ENCODE peak calls at places on chromosomes 3 and 15, in six cellular contexts. T is MM.1S, U is progenitor cell of endocrine pancreas, Y is epithelial cell of esophagus, F is left ventricle myocardium inferior, N is GM20000. L is an unnamed sample.

GRCh38 chr3:124964432-124964831 is 29.9 kb upstream of the MUC13 start:
- DNase-seq in T (no peak), U (no peak), Y (no peak), F (no peak), N (no peak), L (no peak)

GRCh38 chr15:95857124-95857757 is 473.3 kb upstream of the NR2F2 start:
- DNase-seq in T (no peak), U (no peak), Y (peak; percentile 35), F (no peak), N (no peak), L (no peak)

GRCh38 chr3:52216585-52217408 is 8.6 kb downstream of the TLR9 start:
- DNase-seq in T (no peak), U (no peak), Y (peak; percentile 96), F (peak; percentile 65), N (no peak), L (no peak)

GRCh38 chr15:101672298-101672697 is 20.1 kb upstream of the TM2D3 start:
- DNase-seq in T (no peak), U (no peak), Y (no peak), F (no peak), N (no peak), L (no peak)

GRCh38 chr3:55486101-55486856 is 827 bp downstream of the WNT5A start:
- DNase-seq in T (peak; percentile 41), U (no peak), Y (peak; percentile 28), F (peak; percentile 70), N (no peak), L (peak; percentile 78)

GRCh38 chr15:49815937-49816336 is 195.1 kb downstream of the DTWD1 start:
- DNase-seq in T (peak; percentile 58), U (no peak), Y (no peak), F (peak; percentile 15), N (no peak), L (no peak)

GRCh38 chr3:15205934-15206661 is at the start of gene CAPN7:
- DNase-seq in T (peak; percentile 96), U (peak; percentile 94), Y (peak; percentile 95), F (peak; percentile 96), N (peak; percentile 98), L (peak; percentile 94)

GRCh38 chr3:186839874-186840641 is 2.5 kb upstream of the ADIPOQ start:
- DNase-seq in T (no peak), U (no peak), Y (no peak), F (no peak), N (no peak), L (no peak)

GRCh38 chr3:197820550-197821335 is 29.7 kb downstream of the LRCH3 start:
- DNase-seq in T (no peak), U (no peak), Y (no peak), F (no peak), N (no peak), L (no peak)

GRCh38 chr15:99085413-99086326 is 19.2 kb upstream of the SYNM start:
- DNase-seq in T (no peak), U (no peak), Y (peak; percentile 22), F (no peak), N (no peak), L (no peak)

GRCh38 chr15:74349241-74349766 is 18.1 kb downstream of the CYP11A1 start:
- DNase-seq in T (no peak), U (no peak), Y (no peak), F (no peak), N (no peak), L (no peak)

GRCh38 chr15:42584031-42584765 is 8.8 kb downstream of the STARD9 start:
- DNase-seq in T (no peak), U (no peak), Y (no peak), F (no peak), N (no peak), L (no peak)

GRCh38 chr3:172617976-172618375 is 92.9 kb downstream of the NCEH1 start:
- DNase-seq in T (no peak), U (no peak), Y (no peak), F (no peak), N (no peak), L (no peak)

GRCh38 chr3:43309372-43310305 is 23.3 kb downstream of the SNRK start:
- DNase-seq in T (no peak), U (no peak), Y (no peak), F (no peak), N (no peak), L (no peak)

GRCh38 chr3:43302116-43302880 is 16.0 kb downstream of the SNRK start:
- DNase-seq in T (no peak), U (no peak), Y (no peak), F (no peak), N (no peak), L (no peak)

GRCh38 chr3:43307649-43308048 is 21.3 kb downstream of the SNRK start:
- DNase-seq in T (no peak), U (no peak), Y (no peak), F (no peak), N (no peak), L (no peak)

GRCh38 chr3:43304126-43304525 is 17.8 kb downstream of the SNRK start:
- DNase-seq in T (no peak), U (no peak), Y (no peak), F (no peak), N (no peak), L (no peak)

GRCh38 chr3:43307226-43307625 is 20.9 kb downstream of the SNRK start:
- DNase-seq in T (no peak), U (no peak), Y (no peak), F (no peak), N (no peak), L (no peak)
- TF ChIP-seq CTCF in T (no peak), U (no peak), Y (no peak), F (no peak), N (no peak), L (no peak)

DNA sequence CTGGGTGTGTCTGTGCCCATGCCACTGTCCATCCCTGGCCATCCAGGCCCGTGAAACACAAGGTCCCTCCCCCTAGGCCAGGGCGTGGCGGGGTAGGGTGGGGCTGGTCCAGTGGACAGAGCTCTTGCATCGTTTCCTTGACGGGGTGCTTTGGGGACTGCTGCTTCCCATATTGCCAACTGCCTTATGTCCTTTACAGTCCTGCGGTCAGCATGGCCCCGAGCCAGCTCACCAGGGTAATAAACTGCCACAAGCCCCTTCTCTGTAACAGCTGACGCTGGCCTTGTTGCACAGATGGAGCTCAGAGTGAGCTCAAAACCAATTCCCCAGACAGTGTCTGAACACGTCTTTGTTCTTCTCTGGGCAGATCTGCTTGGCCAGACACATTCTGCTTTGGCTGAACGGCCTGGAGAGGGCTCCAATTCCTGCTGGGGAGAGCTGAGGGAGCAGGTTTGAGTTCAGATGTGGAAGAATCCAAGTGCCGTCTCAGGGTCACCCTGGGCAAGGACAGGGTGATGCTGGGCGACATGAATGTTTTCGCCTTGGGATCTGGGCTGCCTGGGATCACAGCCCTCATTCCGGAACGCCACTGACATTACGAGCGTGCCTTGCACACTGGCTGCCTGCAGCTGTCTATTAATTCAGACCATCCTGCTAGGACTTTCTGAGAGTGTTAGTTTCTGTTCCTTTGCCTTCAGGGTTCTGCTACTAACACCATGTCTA is 51.5 kb downstream of the RGMA start:
- DNase-seq in T (no peak), U (no peak), Y (peak; percentile 56), F (peak; percentile 69), N (peak; percentile 15), L (no peak)
- TF ChIP-seq CTCF in T (no peak), U (no peak), Y (peak; percentile 48), F (peak; percentile 40), N (no peak), L (peak; percentile 34)

GRCh38 chr15:80669599-80670273 is 25.4 kb upstream of the ABHD17C start:
- DNase-seq in T (no peak), U (no peak), Y (peak; percentile 54), F (no peak), N (no peak), L (no peak)

GRCh38 chr15:80674245-80674614 is 20.9 kb upstream of the ABHD17C start:
- DNase-seq in T (peak; percentile 35), U (no peak), Y (peak; percentile 71), F (no peak), N (no peak), L (no peak)

GRCh38 chr15:80668546-80669236 is 26.4 kb upstream of the ABHD17C start:
- DNase-seq in T (no peak), U (no peak), Y (no peak), F (no peak), N (no peak), L (no peak)

GRCh38 chr15:80677041-80677440 is 18.1 kb upstream of the ABHD17C start:
- DNase-seq in T (no peak), U (no peak), Y (no peak), F (no peak), N (no peak), L (no peak)

DNA sequence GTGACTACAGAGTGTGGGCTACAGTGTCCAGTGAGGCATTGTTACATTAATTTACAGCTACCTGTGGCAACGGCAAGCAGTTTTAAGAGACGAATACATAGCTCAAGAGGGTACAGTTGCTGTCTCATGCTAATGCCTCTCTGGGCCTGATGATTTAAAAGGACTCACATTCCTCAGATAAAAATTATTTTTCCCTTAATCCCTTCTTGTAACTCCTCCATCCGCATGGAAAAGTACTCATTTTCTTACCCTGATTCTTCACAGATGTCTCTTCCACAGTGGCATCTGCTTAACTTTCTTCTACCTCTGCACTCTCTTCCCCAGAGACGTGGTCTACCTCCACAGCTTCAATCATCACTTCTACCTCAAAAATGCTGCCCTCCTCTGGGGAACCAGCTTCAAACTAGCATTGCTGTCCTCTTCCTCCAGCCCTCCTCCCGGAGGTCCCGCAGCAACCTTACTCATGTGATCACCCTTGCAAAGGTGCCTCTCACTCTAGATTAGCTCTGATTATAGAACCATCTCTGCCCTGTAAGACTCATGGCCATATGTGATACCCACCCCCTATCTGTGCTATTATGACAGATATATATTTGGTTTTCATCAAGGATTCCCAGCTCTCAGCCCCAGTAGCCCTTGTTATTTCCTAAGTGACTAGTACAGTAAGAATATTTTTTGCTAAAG is 21.4 kb upstream of the ABHD17C start:
- DNase-seq in T (no peak), U (no peak), Y (no peak), F (no peak), N (no peak), L (no peak)
- TF ChIP-seq CTCF in T (peak; percentile 8), U (no peak), Y (no peak), F (no peak), N (no peak), L (no peak)

DNA sequence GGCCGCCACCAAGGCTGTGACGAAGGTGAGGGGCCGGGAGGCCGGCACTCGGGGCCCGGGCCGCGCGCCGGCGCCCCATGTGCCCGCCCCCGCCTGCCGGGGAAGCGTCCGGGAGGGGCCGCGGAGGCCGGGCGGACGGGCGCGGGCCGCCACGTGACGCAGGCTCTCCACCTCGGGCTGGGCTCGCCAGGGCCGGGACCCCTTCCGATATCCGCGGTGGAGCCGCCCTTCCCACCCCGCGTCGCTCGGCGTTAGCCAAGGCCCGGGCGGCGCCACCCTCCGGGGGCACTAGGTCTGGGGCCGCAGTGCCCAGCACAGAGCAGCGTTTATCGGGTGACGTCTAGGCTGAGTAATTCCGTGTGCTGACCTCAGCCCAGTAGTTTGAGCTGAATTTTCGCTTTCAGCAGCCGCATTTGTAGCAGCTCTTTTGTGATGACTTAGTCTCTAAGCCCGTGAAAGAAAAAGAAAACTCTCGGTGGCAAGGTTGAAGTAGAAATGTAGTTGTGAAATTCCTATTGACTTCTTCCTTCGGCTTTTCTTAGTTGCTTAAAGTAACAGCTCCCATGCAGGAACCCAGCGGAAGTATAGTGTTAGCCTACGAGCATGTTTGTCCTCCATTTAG is 885 bp downstream of the CDV3 start:
- DNase-seq in T (peak; percentile 72), U (peak; percentile 54), Y (peak; percentile 60), F (peak; percentile 76), N (peak; percentile 75), L (peak; percentile 82)
- TF ChIP-seq CTCF in T (no peak), U (peak; percentile 25), Y (no peak), F (peak; percentile 32), N (no peak), L (no peak)

L was measured in type B pancreatic cell.